ENCODE peak calls at places on chromosomes 6 and 20, in seven cellular contexts. One of them, this sample, is unnamed.

GRCh38 chr6:114169763-114170162 is 173.1 kb downstream of the HS3ST5 start:
- DNase-seq in GM23338: no peak
- DNase-seq in esophagus squamous epithelium: no peak
- DNase-seq in GM13977: no peak
- DNase-seq in dorsolateral prefrontal cortex: no peak
- DNase-seq in GM12865: no peak
- DNase-seq in foreskin fibroblast: no peak
- DNase-seq in this sample: no peak

GRCh38 chr6:3139090-3139903 is 18.0 kb downstream of the TUBB2A start:
- DNase-seq in GM23338: no peak
- DNase-seq in esophagus squamous epithelium: no peak
- DNase-seq in GM13977: no peak
- DNase-seq in dorsolateral prefrontal cortex: peak
- DNase-seq in GM12865: no peak
- DNase-seq in foreskin fibroblast: peak
- DNase-seq in this sample: peak

GRCh38 chr6:139370047-139370706 is 4.3 kb downstream of the CITED2 start:
- DNase-seq in GM23338: no peak
- DNase-seq in esophagus squamous epithelium: no peak
- DNase-seq in GM13977: no peak
- DNase-seq in dorsolateral prefrontal cortex: no peak
- DNase-seq in GM12865: peak
- DNase-seq in foreskin fibroblast: peak
- DNase-seq in this sample: no peak

GRCh38 chr20:23161968-23162696 is 76.0 kb upstream of the CD93 start:
- DNase-seq in GM23338: no peak
- DNase-seq in esophagus squamous epithelium: no peak
- DNase-seq in GM13977: no peak
- DNase-seq in dorsolateral prefrontal cortex: peak
- DNase-seq in GM12865: peak
- DNase-seq in foreskin fibroblast: peak
- DNase-seq in this sample: peak

GRCh38 chr6:25487012-25487411 is 165.0 kb upstream of the SCGN start:
- DNase-seq in GM23338: no peak
- DNase-seq in esophagus squamous epithelium: no peak
- DNase-seq in GM13977: no peak
- DNase-seq in dorsolateral prefrontal cortex: no peak
- DNase-seq in GM12865: no peak
- DNase-seq in foreskin fibroblast: no peak
- DNase-seq in this sample: no peak

GRCh38 chr20:43507150-43508080 is at the start of gene L3MBTL1:
- DNase-seq in GM23338: peak
- DNase-seq in esophagus squamous epithelium: no peak
- DNase-seq in GM13977: peak
- DNase-seq in dorsolateral prefrontal cortex: peak
- DNase-seq in GM12865: peak
- DNase-seq in foreskin fibroblast: peak
- DNase-seq in this sample: peak

GRCh38 chr20:4076671-4077070 is 61.3 kb upstream of the RNF24 start:
- DNase-seq in GM23338: no peak
- DNase-seq in esophagus squamous epithelium: no peak
- DNase-seq in GM13977: no peak
- DNase-seq in dorsolateral prefrontal cortex: no peak
- DNase-seq in GM12865: no peak
- DNase-seq in foreskin fibroblast: peak
- DNase-seq in this sample: no peak

GRCh38 chr6:51844391-51844735 is 243.1 kb downstream of the PKHD1 start:
- DNase-seq in GM23338: peak
- DNase-seq in esophagus squamous epithelium: no peak
- DNase-seq in GM13977: no peak
- DNase-seq in dorsolateral prefrontal cortex: no peak
- DNase-seq in GM12865: peak
- DNase-seq in foreskin fibroblast: no peak
- DNase-seq in this sample: no peak

GRCh38 chr20:19213946-19214490 is 1.6 kb downstream of the SLC24A3 start:
- DNase-seq in GM23338: no peak
- DNase-seq in esophagus squamous epithelium: no peak
- DNase-seq in GM13977: peak
- DNase-seq in dorsolateral prefrontal cortex: no peak
- DNase-seq in GM12865: no peak
- DNase-seq in foreskin fibroblast: no peak
- DNase-seq in this sample: no peak

GRCh38 chr6:23180504-23181293 is 611.3 kb downstream of the HDGFL1 start:
- DNase-seq in GM23338: peak
- DNase-seq in esophagus squamous epithelium: no peak
- DNase-seq in GM13977: no peak
- DNase-seq in dorsolateral prefrontal cortex: peak
- DNase-seq in GM12865: no peak
- DNase-seq in foreskin fibroblast: peak
- DNase-seq in this sample: peak

GRCh38 chr6:551405-551804 is 105.5 kb downstream of the HUS1B start:
- DNase-seq in GM23338: peak
- DNase-seq in esophagus squamous epithelium: no peak
- DNase-seq in GM13977: no peak
- DNase-seq in dorsolateral prefrontal cortex: no peak
- DNase-seq in GM12865: peak
- DNase-seq in foreskin fibroblast: peak
- DNase-seq in this sample: no peak

GRCh38 chr20:2130062-2130591 is 28.5 kb downstream of the STK35 start:
- DNase-seq in GM23338: no peak
- DNase-seq in esophagus squamous epithelium: no peak
- DNase-seq in GM13977: no peak
- DNase-seq in dorsolateral prefrontal cortex: peak
- DNase-seq in GM12865: no peak
- DNase-seq in foreskin fibroblast: no peak
- DNase-seq in this sample: no peak

GRCh38 chr20:9068896-9069663 is at the start of gene PLCB4:
- DNase-seq in GM23338: peak
- DNase-seq in esophagus squamous epithelium: no peak
- DNase-seq in GM13977: no peak
- DNase-seq in dorsolateral prefrontal cortex: peak
- DNase-seq in GM12865: no peak
- DNase-seq in foreskin fibroblast: peak
- DNase-seq in this sample: no peak

GRCh38 chr6:1945235-1945832 is 300.1 kb downstream of the GMDS start:
- DNase-seq in GM23338: peak
- DNase-seq in esophagus squamous epithelium: no peak
- DNase-seq in GM13977: no peak
- DNase-seq in dorsolateral prefrontal cortex: no peak
- DNase-seq in GM12865: no peak
- DNase-seq in foreskin fibroblast: no peak
- DNase-seq in this sample: no peak

GRCh38 chr20:16349518-16350295 is 223.5 kb downstream of the KIF16B start:
- DNase-seq in GM23338: no peak
- DNase-seq in esophagus squamous epithelium: no peak
- DNase-seq in GM13977: no peak
- DNase-seq in dorsolateral prefrontal cortex: no peak
- DNase-seq in GM12865: no peak
- DNase-seq in foreskin fibroblast: peak
- DNase-seq in this sample: no peak

GRCh38 chr6:153618371-153619328 is 420.4 kb upstream of the OPRM1 start:
- DNase-seq in GM23338: no peak
- DNase-seq in esophagus squamous epithelium: no peak
- DNase-seq in GM13977: no peak
- DNase-seq in dorsolateral prefrontal cortex: no peak
- DNase-seq in GM12865: no peak
- DNase-seq in foreskin fibroblast: no peak
- DNase-seq in this sample: no peak

GRCh38 chr6:108974201-108974600 is 120.4 kb downstream of the SESN1 start:
- DNase-seq in GM23338: no peak
- DNase-seq in esophagus squamous epithelium: no peak
- DNase-seq in GM13977: no peak
- DNase-seq in dorsolateral prefrontal cortex: no peak
- DNase-seq in GM12865: no peak
- DNase-seq in foreskin fibroblast: no peak
- DNase-seq in this sample: no peak

GRCh38 chr6:141133346-141133745 is 999.4 kb upstream of the GJE1 start:
- DNase-seq in GM23338: no peak
- DNase-seq in esophagus squamous epithelium: no peak
- DNase-seq in GM13977: no peak
- DNase-seq in dorsolateral prefrontal cortex: no peak
- DNase-seq in GM12865: no peak
- DNase-seq in foreskin fibroblast: peak
- DNase-seq in this sample: no peak

GRCh38 chr6:127118505-127119360 is at the start of gene RSPO3:
- DNase-seq in GM23338: peak
- DNase-seq in esophagus squamous epithelium: no peak
- DNase-seq in GM13977: peak
- DNase-seq in dorsolateral prefrontal cortex: no peak
- DNase-seq in GM12865: peak
- DNase-seq in foreskin fibroblast: peak
- DNase-seq in this sample: no peak

GRCh38 chr6:39193201-39193791 is 36.0 kb downstream of the KCNK5 start:
- DNase-seq in GM23338: no peak
- DNase-seq in esophagus squamous epithelium: no peak
- DNase-seq in GM13977: no peak
- DNase-seq in dorsolateral prefrontal cortex: no peak
- DNase-seq in GM12865: no peak
- DNase-seq in foreskin fibroblast: no peak
- DNase-seq in this sample: no peak

GRCh38 chr6:20366082-20366834 is 35.4 kb upstream of the E2F3 start:
- DNase-seq in GM23338: no peak
- DNase-seq in esophagus squamous epithelium: no peak
- DNase-seq in GM13977: no peak
- DNase-seq in dorsolateral prefrontal cortex: no peak
- DNase-seq in GM12865: peak
- DNase-seq in foreskin fibroblast: no peak
- DNase-seq in this sample: no peak

GRCh38 chr6:13526718-13527668 is 39.6 kb upstream of the GFOD1 start:
- DNase-seq in GM23338: no peak
- DNase-seq in esophagus squamous epithelium: no peak
- DNase-seq in GM13977: peak
- DNase-seq in dorsolateral prefrontal cortex: no peak
- DNase-seq in GM12865: peak
- DNase-seq in foreskin fibroblast: no peak
- DNase-seq in this sample: no peak

GRCh38 chr6:108947114-108947854 is 99.1 kb downstream of the ARMC2 start:
- DNase-seq in GM23338: no peak
- DNase-seq in esophagus squamous epithelium: no peak
- DNase-seq in GM13977: no peak
- DNase-seq in dorsolateral prefrontal cortex: no peak
- DNase-seq in GM12865: no peak
- DNase-seq in foreskin fibroblast: peak
- DNase-seq in this sample: peak

GRCh38 chr6:27209167-27209566 is 38.3 kb upstream of the PRSS16 start:
- DNase-seq in GM23338: no peak
- DNase-seq in esophagus squamous epithelium: no peak
- DNase-seq in GM13977: no peak
- DNase-seq in dorsolateral prefrontal cortex: no peak
- DNase-seq in GM12865: no peak
- DNase-seq in foreskin fibroblast: no peak
- DNase-seq in this sample: no peak
- TF ChIP-seq CTCF in GM23338: no peak
- TF ChIP-seq CTCF in esophagus squamous epithelium: no peak
- TF ChIP-seq CTCF in GM13977: no peak
- TF ChIP-seq CTCF in dorsolateral prefrontal cortex: no peak
- TF ChIP-seq CTCF in GM12865: no peak
- TF ChIP-seq CTCF in foreskin fibroblast: no peak
- TF ChIP-seq CTCF in this sample: no peak

GRCh38 chr20:50692553-50692933 is 1.2 kb upstream of the RIPOR3 start:
- DNase-seq in GM23338: no peak
- DNase-seq in esophagus squamous epithelium: no peak
- DNase-seq in GM13977: no peak
- DNase-seq in dorsolateral prefrontal cortex: no peak
- DNase-seq in GM12865: no peak
- DNase-seq in foreskin fibroblast: no peak
- DNase-seq in this sample: no peak
- TF ChIP-seq CTCF in GM23338: no peak
- TF ChIP-seq CTCF in esophagus squamous epithelium: no peak
- TF ChIP-seq CTCF in GM13977: no peak
- TF ChIP-seq CTCF in dorsolateral prefrontal cortex: no peak
- TF ChIP-seq CTCF in GM12865: no peak
- TF ChIP-seq CTCF in foreskin fibroblast: no peak
- TF ChIP-seq CTCF in this sample: no peak

GRCh38 chr20:36794116-36794474 is 20.5 kb upstream of the DSN1 start:
- DNase-seq in GM23338: no peak
- DNase-seq in esophagus squamous epithelium: no peak
- DNase-seq in GM13977: no peak
- DNase-seq in dorsolateral prefrontal cortex: no peak
- DNase-seq in GM12865: no peak
- DNase-seq in foreskin fibroblast: no peak
- DNase-seq in this sample: no peak

GRCh38 chr20:36795691-36796090 is 22.1 kb upstream of the DSN1 start:
- DNase-seq in GM23338: no peak
- DNase-seq in esophagus squamous epithelium: no peak
- DNase-seq in GM13977: no peak
- DNase-seq in dorsolateral prefrontal cortex: no peak
- DNase-seq in GM12865: no peak
- DNase-seq in foreskin fibroblast: no peak
- DNase-seq in this sample: no peak

GRCh38 chr20:36792422-36792821 is 18.9 kb upstream of the DSN1 start:
- DNase-seq in GM23338: peak
- DNase-seq in esophagus squamous epithelium: no peak
- DNase-seq in GM13977: peak
- DNase-seq in dorsolateral prefrontal cortex: no peak
- DNase-seq in GM12865: peak
- DNase-seq in foreskin fibroblast: peak
- DNase-seq in this sample: peak

GRCh38 chr20:36791862-36792261 is 18.3 kb upstream of the DSN1 start:
- DNase-seq in GM23338: no peak
- DNase-seq in esophagus squamous epithelium: no peak
- DNase-seq in GM13977: no peak
- DNase-seq in dorsolateral prefrontal cortex: no peak
- DNase-seq in GM12865: no peak
- DNase-seq in foreskin fibroblast: no peak
- DNase-seq in this sample: no peak

DNA sequence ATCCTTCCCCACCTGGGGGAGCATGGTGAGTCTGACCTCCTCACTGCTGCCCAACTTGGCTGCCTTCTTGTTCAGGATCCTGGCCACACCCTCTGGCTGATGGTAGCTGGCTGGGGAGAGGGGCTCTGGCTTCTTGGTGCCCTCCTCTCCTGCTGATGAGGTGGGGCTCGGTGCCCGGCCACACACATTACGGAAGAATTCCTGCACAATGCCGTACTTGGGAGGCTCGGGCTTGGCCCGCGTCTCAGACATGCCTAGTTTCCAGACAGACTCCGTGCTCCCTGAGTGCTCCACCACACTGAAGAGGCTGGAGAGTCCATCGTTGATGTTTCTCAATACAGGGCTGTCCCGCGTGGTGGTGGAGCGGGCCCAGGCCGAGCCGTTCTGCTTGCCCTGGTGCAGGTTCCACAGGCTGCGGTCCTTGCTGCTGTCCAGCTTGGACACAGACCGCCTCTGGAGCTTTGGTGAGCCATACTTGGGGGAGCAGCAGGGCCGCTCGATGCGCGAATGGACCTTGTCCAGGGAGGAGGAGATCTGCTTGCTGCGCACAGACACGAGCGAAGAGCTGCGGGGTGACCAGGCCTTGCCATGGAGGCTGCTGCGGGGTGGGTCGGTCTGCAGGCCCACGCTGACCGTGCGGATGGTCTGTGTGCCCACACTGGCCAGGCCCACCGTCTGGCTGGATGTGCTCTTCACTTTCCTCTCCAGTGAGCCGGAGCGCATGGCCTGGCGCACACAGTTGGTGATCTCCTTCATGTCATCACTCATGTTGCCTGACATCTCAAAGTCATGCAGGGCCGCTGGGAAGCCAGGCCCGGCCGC is 19.9 kb upstream of the DSN1 start:
- DNase-seq in GM23338: no peak
- DNase-seq in esophagus squamous epithelium: no peak
- DNase-seq in GM13977: no peak
- DNase-seq in dorsolateral prefrontal cortex: no peak
- DNase-seq in GM12865: no peak
- DNase-seq in foreskin fibroblast: no peak
- DNase-seq in this sample: no peak
- TF ChIP-seq CTCF in GM23338: no peak
- TF ChIP-seq CTCF in esophagus squamous epithelium: no peak
- TF ChIP-seq CTCF in GM13977: no peak
- TF ChIP-seq CTCF in dorsolateral prefrontal cortex: no peak
- TF ChIP-seq CTCF in GM12865: no peak
- TF ChIP-seq CTCF in foreskin fibroblast: no peak
- TF ChIP-seq CTCF in this sample: no peak

GRCh38 chr6:8888468-8888867 is 453.1 kb upstream of the SLC35B3 start:
- DNase-seq in GM23338: peak
- DNase-seq in esophagus squamous epithelium: no peak
- DNase-seq in GM13977: peak
- DNase-seq in dorsolateral prefrontal cortex: no peak
- DNase-seq in GM12865: peak
- DNase-seq in foreskin fibroblast: peak
- DNase-seq in this sample: no peak
- TF ChIP-seq CTCF in GM23338: peak
- TF ChIP-seq CTCF in esophagus squamous epithelium: peak
- TF ChIP-seq CTCF in GM13977: peak
- TF ChIP-seq CTCF in dorsolateral prefrontal cortex: no peak
- TF ChIP-seq CTCF in GM12865: peak
- TF ChIP-seq CTCF in foreskin fibroblast: no peak
- TF ChIP-seq CTCF in this sample: peak